ENCODE peak calls at places on chromosomes 3 and 15, in five cellular contexts. D is aorta, A is bronchial epithelial cell, R is OCI-LY7, O is colonic mucosa. P is an unnamed sample.

GRCh38 chr3:181105636-181106035 is 116.1 kb upstream of the DNAJC19 start:
- DNase-seq in D (no peak), A (no peak), R (no peak), O (no peak), P (no peak)

GRCh38 chr3:168094877-168095610 is 680 bp downstream of the GOLIM4 start:
- DNase-seq in D (peak; percentile 78), A (peak; percentile 42), R (peak; percentile 89), O (peak; percentile 71), P (peak; percentile 93)

GRCh38 chr3:184719709-184720108 is 7.8 kb upstream of the MAGEF1 start:
- DNase-seq in D (no peak), A (no peak), R (no peak), O (no peak), P (no peak)

GRCh38 chr3:24156466-24156865 is 211.4 kb downstream of the NR1D2 start:
- DNase-seq in D (no peak), A (peak; percentile 25), R (no peak), O (no peak), P (peak; percentile 85)

GRCh38 chr3:196996454-196997265 is 28.0 kb upstream of the PIGZ start:
- DNase-seq in D (no peak), A (peak; percentile 85), R (no peak), O (no peak), P (no peak)

GRCh38 chr3:15284121-15284889 is 48.1 kb downstream of the SH3BP5 start:
- DNase-seq in D (no peak), A (no peak), R (no peak), O (peak; percentile 49), P (peak; percentile 61)

GRCh38 chr15:59166601-59167265 is 39.9 kb upstream of the LDHAL6B start:
- DNase-seq in D (no peak), A (peak; percentile 61), R (no peak), O (no peak), P (no peak)

GRCh38 chr15:83365370-83365938 is 81.0 kb upstream of the BNC1 start:
- DNase-seq in D (peak; percentile 56), A (peak; percentile 75), R (no peak), O (no peak), P (peak; percentile 84)

GRCh38 chr3:10322355-10322715 is 1.4 kb upstream of the SEC13 start:
- DNase-seq in D (no peak), A (peak; percentile 20), R (peak; percentile 64), O (no peak), P (no peak)

DNA sequence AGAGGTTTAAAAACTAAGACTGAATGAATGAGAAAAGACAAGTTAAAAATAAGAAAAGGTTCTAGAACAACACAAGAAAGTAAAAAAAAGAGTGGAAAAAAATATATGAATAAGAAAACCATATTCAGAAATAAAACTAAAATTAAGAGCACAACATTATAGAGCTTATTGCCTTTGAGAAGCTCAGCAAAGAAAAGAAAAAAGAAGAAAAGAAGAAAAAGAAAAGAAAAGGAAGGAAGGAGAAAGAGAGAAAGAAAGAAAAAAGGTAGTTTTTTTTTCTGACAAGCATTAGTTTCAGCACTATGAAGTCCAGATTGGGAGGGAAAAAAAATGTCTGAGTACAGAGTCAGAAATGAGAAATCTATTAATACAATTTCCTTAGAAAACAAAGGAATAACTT is 81.5 kb downstream of the FAIM start:
- DNase-seq in D (no peak), A (no peak), R (no peak), O (no peak), P (no peak)
- H3K36me3 ChIP-seq in D (no peaks in the 10 kb centered on the region), A (no peaks in the 10 kb centered on the region), R (peaks cover 15% of the 10 kb centered on the region), O (no peaks in the 10 kb centered on the region), P (no peaks in the 10 kb centered on the region)

GRCh38 chr3:40810813-40811212 is 286.1 kb downstream of the ZNF621 start:
- DNase-seq in D (no peak), A (no peak), R (no peak), O (no peak), P (no peak)
- H3K4me3 ChIP-seq in D (no peak overlapping the region), A (no peak overlapping the region), R (no peak overlapping the region), O (no peak overlapping the region), P (no peak overlapping the region)

GRCh38 chr3:59938857-59939256 is 889.0 kb upstream of the CFAP20DC start:
- DNase-seq in D (no peak), A (no peak), R (no peak), O (no peak), P (no peak)

GRCh38 chr3:59940690-59941089 is 890.9 kb upstream of the CFAP20DC start:
- DNase-seq in D (no peak), A (no peak), R (no peak), O (no peak), P (no peak)

GRCh38 chr3:59937206-59937605 is 887.4 kb upstream of the CFAP20DC start:
- DNase-seq in D (no peak), A (no peak), R (no peak), O (no peak), P (no peak)

GRCh38 chr3:59935025-59935424 is 885.2 kb upstream of the CFAP20DC start:
- DNase-seq in D (no peak), A (no peak), R (no peak), O (no peak), P (no peak)

DNA sequence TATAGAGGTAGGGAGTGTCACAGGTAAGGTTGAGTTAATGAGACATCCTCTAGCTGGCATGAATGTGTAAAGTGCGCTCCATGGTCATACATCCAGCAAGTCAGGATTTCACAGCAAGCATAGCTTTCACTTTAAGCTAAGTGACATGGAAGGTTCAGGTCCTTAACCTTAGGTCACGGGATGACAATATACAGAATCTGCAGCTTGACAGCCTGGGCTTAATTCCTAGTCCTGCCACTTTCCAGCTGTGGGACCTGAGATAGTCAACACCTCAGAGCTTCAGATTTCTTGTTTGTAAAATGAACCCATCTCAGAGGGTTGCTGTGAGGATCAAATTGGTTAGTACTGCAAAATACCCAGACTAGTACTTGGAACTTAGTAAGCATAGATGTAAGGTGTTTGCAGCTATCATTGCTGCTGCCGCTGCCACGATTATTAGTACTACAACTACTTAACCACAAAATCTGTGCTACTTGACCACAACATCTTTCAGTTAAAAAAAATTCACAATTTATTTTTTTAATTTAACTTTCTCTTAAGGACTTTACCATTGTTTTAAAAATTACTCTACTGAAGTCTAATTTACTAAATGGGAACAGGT is 890.1 kb upstream of the CFAP20DC start:
- DNase-seq in D (no peak), A (no peak), R (no peak), O (no peak), P (no peak)
- H3K36me3 ChIP-seq in D (no peaks in the 10 kb centered on the region), A (no peaks in the 10 kb centered on the region), R (no peaks in the 10 kb centered on the region), O (no peaks in the 10 kb centered on the region), P (no peaks in the 10 kb centered on the region)

DNA sequence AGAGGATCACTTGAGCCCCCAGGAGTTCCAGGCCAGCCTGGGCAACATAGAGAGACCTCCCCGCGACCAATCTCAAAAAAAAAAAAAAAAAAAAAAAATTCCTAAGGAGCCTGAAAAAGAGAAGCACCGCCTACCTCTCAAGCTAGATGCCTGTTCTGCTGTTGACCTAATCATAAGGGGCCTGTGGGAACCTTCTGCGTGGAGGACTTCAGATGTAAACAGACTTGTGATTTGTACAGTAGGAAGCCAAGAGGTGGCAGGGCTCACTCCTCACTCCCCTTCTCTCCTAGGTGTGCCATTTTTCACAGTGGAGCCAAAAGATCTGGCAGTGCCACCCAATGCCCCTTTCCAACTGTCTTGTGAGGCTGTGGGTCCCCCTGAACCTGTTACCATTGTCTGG is 3.2 kb downstream of the TYRO3 start:
- DNase-seq in D (no peak), A (no peak), R (no peak), O (no peak), P (no peak)
- H3K4me3 ChIP-seq in D (no peak overlapping the region), A (no peak overlapping the region), R (no peak overlapping the region), O (no peak overlapping the region), P (no peak overlapping the region)

GRCh38 chr3:16366581-16366980 is 101.6 kb downstream of the OXNAD1 start:
- DNase-seq in D (no peak), A (no peak), R (peak; percentile 38), O (no peak), P (no peak)

GRCh38 chr3:16370503-16370871 is 105.5 kb downstream of the OXNAD1 start:
- DNase-seq in D (no peak), A (no peak), R (no peak), O (no peak), P (no peak)

GRCh38 chr3:16370872-16371740 is 106.1 kb downstream of the OXNAD1 start:
- DNase-seq in D (peak; percentile 72), A (peak; percentile 25), R (peak; percentile 64), O (no peak), P (no peak)

GRCh38 chr3:16369885-16370284 is 104.9 kb downstream of the OXNAD1 start:
- DNase-seq in D (no peak), A (peak; percentile 20), R (no peak), O (no peak), P (no peak)

GRCh38 chr3:16369247-16369646 is 104.2 kb downstream of the OXNAD1 start:
- DNase-seq in D (no peak), A (peak; percentile 84), R (no peak), O (no peak), P (peak; percentile 51)
- H3K36me3 ChIP-seq in D (no peaks in the 10 kb centered on the region), A (no peaks in the 10 kb centered on the region), R (peaks cover 97% of the 10 kb centered on the region), O (no peaks in the 10 kb centered on the region), P (peaks cover 9% of the 10 kb centered on the region)

GRCh38 chr3:108546692-108547091 is 36.3 kb upstream of the MYH15 start:
- DNase-seq in D (no peak), A (no peak), R (no peak), O (no peak), P (no peak)
- H3K4me3 ChIP-seq in D (no peak overlapping the region), A (no peak overlapping the region), R (no peak overlapping the region), O (no peak overlapping the region), P (no peak overlapping the region)

P was measured in GM23248.